ENCODE peak calls at places on chromosomes 13 and 19, in nine cellular contexts. One of them, this sample, is unnamed. For H3K9me3 and H3K27me3, the result is how much of the 10 kb centered on the place peaks cover.

GRCh38 chr19:7074705-7075282 is 5.3 kb downstream of the ZNF557 start:
- DNase-seq in right cardiac atrium: no peak
- DNase-seq in neural progenitor cell: no peak
- DNase-seq in H1: no peak
- DNase-seq in uterus: no peak
- DNase-seq in NT2/D1: no peak
- DNase-seq in IMR-90: no peak
- DNase-seq in thyroid gland: no peak
- DNase-seq in lower lobe of right lung: no peak
- DNase-seq in this sample: no peak

GRCh38 chr19:6090634-6091033 is 19.7 kb downstream of the RFX2 start:
- DNase-seq in right cardiac atrium: no peak
- DNase-seq in neural progenitor cell: no peak
- DNase-seq in H1: no peak
- DNase-seq in uterus: no peak
- DNase-seq in NT2/D1: no peak
- DNase-seq in IMR-90: no peak
- DNase-seq in thyroid gland: no peak
- DNase-seq in lower lobe of right lung: no peak
- DNase-seq in this sample: no peak

GRCh38 chr19:49364083-49364687 is 508 bp downstream of the DKKL1 start:
- DNase-seq in right cardiac atrium: no peak
- DNase-seq in neural progenitor cell: no peak
- DNase-seq in H1: no peak
- DNase-seq in uterus: peak
- DNase-seq in NT2/D1: no peak
- DNase-seq in IMR-90: no peak
- DNase-seq in thyroid gland: no peak
- DNase-seq in lower lobe of right lung: no peak
- DNase-seq in this sample: no peak

GRCh38 chr13:97121894-97122293 is 100.2 kb upstream of the MBNL2 start:
- DNase-seq in right cardiac atrium: no peak
- DNase-seq in neural progenitor cell: no peak
- DNase-seq in H1: no peak
- DNase-seq in uterus: no peak
- DNase-seq in NT2/D1: no peak
- DNase-seq in IMR-90: peak
- DNase-seq in thyroid gland: no peak
- DNase-seq in lower lobe of right lung: no peak
- DNase-seq in this sample: no peak

GRCh38 chr19:42511340-42511739 is 16.9 kb downstream of the CEACAM1 start:
- DNase-seq in right cardiac atrium: no peak
- DNase-seq in neural progenitor cell: no peak
- DNase-seq in H1: peak
- DNase-seq in uterus: no peak
- DNase-seq in NT2/D1: no peak
- DNase-seq in IMR-90: no peak
- DNase-seq in thyroid gland: no peak
- DNase-seq in lower lobe of right lung: no peak
- DNase-seq in this sample: no peak

GRCh38 chr19:51259348-51260245 is 8.7 kb downstream of the SIGLECL1 start:
- DNase-seq in right cardiac atrium: no peak
- DNase-seq in neural progenitor cell: peak
- DNase-seq in H1: peak
- DNase-seq in uterus: no peak
- DNase-seq in NT2/D1: peak
- DNase-seq in IMR-90: peak
- DNase-seq in thyroid gland: peak
- DNase-seq in lower lobe of right lung: no peak
- DNase-seq in this sample: peak

GRCh38 chr13:45225370-45225769 is 24.5 kb upstream of the KCTD4 start:
- DNase-seq in right cardiac atrium: no peak
- DNase-seq in neural progenitor cell: no peak
- DNase-seq in H1: no peak
- DNase-seq in uterus: no peak
- DNase-seq in NT2/D1: no peak
- DNase-seq in IMR-90: no peak
- DNase-seq in thyroid gland: no peak
- DNase-seq in lower lobe of right lung: no peak
- DNase-seq in this sample: no peak

GRCh38 chr19:35109395-35110112 is 6.1 kb upstream of the FXYD3 start:
- DNase-seq in right cardiac atrium: no peak
- DNase-seq in neural progenitor cell: peak
- DNase-seq in H1: no peak
- DNase-seq in uterus: no peak
- DNase-seq in NT2/D1: no peak
- DNase-seq in IMR-90: no peak
- DNase-seq in thyroid gland: no peak
- DNase-seq in lower lobe of right lung: no peak
- DNase-seq in this sample: no peak

GRCh38 chr13:114147803-114148520 is 15.5 kb upstream of the RASA3 start:
- DNase-seq in right cardiac atrium: no peak
- DNase-seq in neural progenitor cell: no peak
- DNase-seq in H1: no peak
- DNase-seq in uterus: no peak
- DNase-seq in NT2/D1: no peak
- DNase-seq in IMR-90: no peak
- DNase-seq in thyroid gland: no peak
- DNase-seq in lower lobe of right lung: no peak
- DNase-seq in this sample: no peak

GRCh38 chr13:40432018-40432978 is 234.1 kb downstream of the FOXO1 start:
- DNase-seq in right cardiac atrium: no peak
- DNase-seq in neural progenitor cell: no peak
- DNase-seq in H1: no peak
- DNase-seq in uterus: no peak
- DNase-seq in NT2/D1: no peak
- DNase-seq in IMR-90: no peak
- DNase-seq in thyroid gland: no peak
- DNase-seq in lower lobe of right lung: no peak
- DNase-seq in this sample: no peak

GRCh38 chr19:16607819-16608218 is 20.2 kb downstream of the MED26 start:
- DNase-seq in right cardiac atrium: no peak
- DNase-seq in neural progenitor cell: no peak
- DNase-seq in H1: no peak
- DNase-seq in uterus: no peak
- DNase-seq in NT2/D1: no peak
- DNase-seq in IMR-90: no peak
- DNase-seq in thyroid gland: no peak
- DNase-seq in lower lobe of right lung: no peak
- DNase-seq in this sample: no peak

GRCh38 chr19:54421521-54421920 is 6.3 kb downstream of the TTYH1 start:
- DNase-seq in right cardiac atrium: peak
- DNase-seq in neural progenitor cell: no peak
- DNase-seq in H1: no peak
- DNase-seq in uterus: no peak
- DNase-seq in NT2/D1: no peak
- DNase-seq in IMR-90: no peak
- DNase-seq in thyroid gland: no peak
- DNase-seq in lower lobe of right lung: no peak
- DNase-seq in this sample: no peak

GRCh38 chr13:27359203-27359821 is 65.1 kb upstream of the GTF3A start:
- DNase-seq in right cardiac atrium: peak
- DNase-seq in neural progenitor cell: peak
- DNase-seq in H1: no peak
- DNase-seq in uterus: peak
- DNase-seq in NT2/D1: no peak
- DNase-seq in IMR-90: peak
- DNase-seq in thyroid gland: peak
- DNase-seq in lower lobe of right lung: peak
- DNase-seq in this sample: peak

DNA sequence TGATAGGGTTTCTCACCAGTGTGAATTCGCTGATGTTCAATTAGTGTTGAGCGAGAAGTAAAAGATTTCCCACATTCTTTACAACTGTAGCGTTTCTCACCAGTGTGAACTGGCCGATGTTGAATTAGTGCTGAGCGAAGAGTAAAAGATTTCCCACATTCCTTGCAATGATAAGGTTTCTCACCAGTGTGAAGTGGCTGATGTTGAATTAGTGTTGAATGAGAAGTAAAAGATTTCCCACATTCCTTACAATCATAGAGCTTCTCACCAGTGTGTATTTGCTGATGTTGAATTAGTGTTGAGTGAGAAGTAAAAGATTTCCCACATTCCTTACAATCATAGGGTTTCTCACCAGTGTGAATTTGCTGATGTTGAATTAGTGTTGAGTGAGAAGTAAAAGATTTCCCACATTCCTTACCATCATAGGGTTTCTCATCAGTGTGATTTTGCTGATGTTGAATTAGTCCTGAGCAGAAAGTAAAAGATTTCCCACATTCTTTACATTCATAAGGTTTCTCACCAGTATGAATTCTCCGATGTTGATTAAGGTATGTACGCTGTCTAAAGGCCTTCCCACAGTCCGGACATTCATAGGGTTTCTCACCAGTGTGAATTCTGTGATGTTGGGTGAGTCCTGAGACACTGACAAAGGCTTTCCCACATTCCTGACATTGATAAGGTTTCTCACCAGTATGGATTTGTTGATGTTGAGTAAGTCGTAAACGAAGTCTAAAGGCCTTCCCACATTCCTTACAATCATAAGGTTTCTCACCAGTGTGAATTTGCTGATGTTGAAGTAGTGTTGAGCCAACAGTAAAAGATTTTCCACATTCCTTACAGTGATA is 24.0 kb downstream of the ZNF850 start:
- DNase-seq in right cardiac atrium: no peak
- DNase-seq in neural progenitor cell: no peak
- DNase-seq in H1: no peak
- DNase-seq in uterus: no peak
- DNase-seq in NT2/D1: no peak
- DNase-seq in IMR-90: no peak
- DNase-seq in thyroid gland: no peak
- DNase-seq in lower lobe of right lung: no peak
- DNase-seq in this sample: no peak
- H3K9me3 ChIP-seq in right cardiac atrium: under half
- H3K9me3 ChIP-seq in neural progenitor cell: half or more
- H3K9me3 ChIP-seq in H1: half or more
- H3K9me3 ChIP-seq in uterus: half or more
- H3K9me3 ChIP-seq in NT2/D1: half or more
- H3K9me3 ChIP-seq in IMR-90: half or more
- H3K9me3 ChIP-seq in thyroid gland: under half
- H3K9me3 ChIP-seq in lower lobe of right lung: half or more
- H3K9me3 ChIP-seq in this sample: half or more

GRCh38 chr19:1373534-1374249 is 10.0 kb upstream of the NDUFS7 start:
- DNase-seq in right cardiac atrium: peak
- DNase-seq in neural progenitor cell: no peak
- DNase-seq in H1: no peak
- DNase-seq in uterus: no peak
- DNase-seq in NT2/D1: no peak
- DNase-seq in IMR-90: peak
- DNase-seq in thyroid gland: peak
- DNase-seq in lower lobe of right lung: no peak
- DNase-seq in this sample: peak
- H3K27me3 ChIP-seq in right cardiac atrium: under half
- H3K27me3 ChIP-seq in neural progenitor cell: under half
- H3K27me3 ChIP-seq in H1: under half
- H3K27me3 ChIP-seq in uterus: under half
- H3K27me3 ChIP-seq in NT2/D1: under half
- H3K27me3 ChIP-seq in IMR-90: under half
- H3K27me3 ChIP-seq in thyroid gland: under half
- H3K27me3 ChIP-seq in lower lobe of right lung: under half
- H3K27me3 ChIP-seq in this sample: under half

DNA sequence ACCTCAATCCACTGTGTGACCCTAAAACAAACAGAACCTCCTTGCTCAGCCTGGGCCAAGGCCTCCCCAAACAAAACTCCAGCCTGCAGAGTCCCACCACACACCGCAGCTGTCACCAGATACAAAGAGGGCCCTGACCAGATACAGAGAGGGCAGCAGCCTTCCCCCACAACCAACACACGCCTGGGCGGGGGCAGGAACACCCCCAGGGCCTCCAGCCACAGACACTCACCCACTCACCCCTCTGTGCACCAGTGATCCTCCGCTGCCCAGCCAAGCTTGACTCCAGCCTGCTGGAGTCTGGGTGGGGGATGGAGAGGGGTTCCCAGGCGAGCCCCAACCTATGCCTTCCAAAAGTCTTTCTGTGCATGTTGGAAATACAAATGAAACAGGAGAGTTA is 5.9 kb upstream of the CIRBP start:
- DNase-seq in right cardiac atrium: no peak
- DNase-seq in neural progenitor cell: no peak
- DNase-seq in H1: no peak
- DNase-seq in uterus: no peak
- DNase-seq in NT2/D1: no peak
- DNase-seq in IMR-90: no peak
- DNase-seq in thyroid gland: peak
- DNase-seq in lower lobe of right lung: no peak
- DNase-seq in this sample: no peak
- H3K9me3 ChIP-seq in right cardiac atrium: under half
- H3K9me3 ChIP-seq in neural progenitor cell: under half
- H3K9me3 ChIP-seq in H1: under half
- H3K9me3 ChIP-seq in uterus: under half
- H3K9me3 ChIP-seq in NT2/D1: under half
- H3K9me3 ChIP-seq in IMR-90: under half
- H3K9me3 ChIP-seq in thyroid gland: under half
- H3K9me3 ChIP-seq in lower lobe of right lung: under half
- H3K9me3 ChIP-seq in this sample: under half

GRCh38 chr13:112348642-112349345 is 27.4 kb upstream of the SPACA7 start:
- DNase-seq in right cardiac atrium: no peak
- DNase-seq in neural progenitor cell: no peak
- DNase-seq in H1: no peak
- DNase-seq in uterus: no peak
- DNase-seq in NT2/D1: no peak
- DNase-seq in IMR-90: no peak
- DNase-seq in thyroid gland: peak
- DNase-seq in lower lobe of right lung: no peak
- DNase-seq in this sample: no peak

GRCh38 chr13:112345826-112346172 is 30.4 kb upstream of the SPACA7 start:
- DNase-seq in right cardiac atrium: no peak
- DNase-seq in neural progenitor cell: no peak
- DNase-seq in H1: no peak
- DNase-seq in uterus: no peak
- DNase-seq in NT2/D1: no peak
- DNase-seq in IMR-90: no peak
- DNase-seq in thyroid gland: no peak
- DNase-seq in lower lobe of right lung: no peak
- DNase-seq in this sample: no peak

GRCh38 chr13:112349681-112350080 is 26.5 kb upstream of the SPACA7 start:
- DNase-seq in right cardiac atrium: no peak
- DNase-seq in neural progenitor cell: no peak
- DNase-seq in H1: no peak
- DNase-seq in uterus: no peak
- DNase-seq in NT2/D1: no peak
- DNase-seq in IMR-90: no peak
- DNase-seq in thyroid gland: no peak
- DNase-seq in lower lobe of right lung: no peak
- DNase-seq in this sample: no peak

GRCh38 chr13:112346173-112346898 is 29.8 kb upstream of the SPACA7 start:
- DNase-seq in right cardiac atrium: no peak
- DNase-seq in neural progenitor cell: peak
- DNase-seq in H1: peak
- DNase-seq in uterus: no peak
- DNase-seq in NT2/D1: no peak
- DNase-seq in IMR-90: no peak
- DNase-seq in thyroid gland: no peak
- DNase-seq in lower lobe of right lung: no peak
- DNase-seq in this sample: peak

DNA sequence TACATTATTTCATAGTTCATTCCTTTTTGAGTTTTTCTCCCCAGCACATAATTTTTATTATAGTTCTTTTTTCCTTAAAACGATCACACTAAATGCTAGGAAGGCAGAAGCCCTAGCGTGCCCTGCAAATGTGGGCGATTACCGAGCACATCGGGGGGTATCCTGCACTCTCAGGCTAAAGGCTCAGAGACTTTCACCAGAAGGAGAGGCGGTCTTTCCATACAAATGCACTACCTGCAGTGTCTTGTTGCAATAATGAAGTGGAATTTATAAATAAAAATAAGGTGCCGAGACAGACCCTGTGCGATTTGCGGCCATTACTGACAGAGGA is 29.3 kb upstream of the SPACA7 start:
- DNase-seq in right cardiac atrium: no peak
- DNase-seq in neural progenitor cell: peak
- DNase-seq in H1: no peak
- DNase-seq in uterus: no peak
- DNase-seq in NT2/D1: peak
- DNase-seq in IMR-90: no peak
- DNase-seq in thyroid gland: no peak
- DNase-seq in lower lobe of right lung: no peak
- DNase-seq in this sample: no peak
- H3K27me3 ChIP-seq in right cardiac atrium: under half
- H3K27me3 ChIP-seq in neural progenitor cell: under half
- H3K27me3 ChIP-seq in H1: under half
- H3K27me3 ChIP-seq in uterus: under half
- H3K27me3 ChIP-seq in NT2/D1: under half
- H3K27me3 ChIP-seq in IMR-90: under half
- H3K27me3 ChIP-seq in thyroid gland: under half
- H3K27me3 ChIP-seq in lower lobe of right lung: half or more
- H3K27me3 ChIP-seq in this sample: half or more